ENCODE peak calls at places on chromosomes 5 and 9, in nine cellular contexts. One of them, this sample, is unnamed.

GRCh38 chr9:99778308-99778707 is 43.4 kb upstream of the NR4A3 start:
- DNase-seq in lower leg skin: no peak
- DNase-seq in prostate gland: no peak
- DNase-seq in breast epithelium: no peak
- DNase-seq in GM12891: no peak
- DNase-seq in H54: peak
- DNase-seq in body of pancreas: no peak
- DNase-seq in gastrocnemius medialis: no peak
- DNase-seq in IMR-90: peak
- DNase-seq in this sample: no peak

GRCh38 chr9:35367451-35367850 is 122.5 kb upstream of the RUSC2 start:
- DNase-seq in IMR-90: peak
- DNase-seq in H54: peak
- DNase-seq in gastrocnemius medialis: peak
- DNase-seq in prostate gland: no peak
- DNase-seq in lower leg skin: peak
- DNase-seq in breast epithelium: no peak
- DNase-seq in GM12891: no peak
- DNase-seq in body of pancreas: no peak
- DNase-seq in this sample: no peak

GRCh38 chr9:35813434-35814105 is 1.3 kb downstream of the HINT2 start:
- DNase-seq in lower leg skin: no peak
- DNase-seq in prostate gland: no peak
- DNase-seq in body of pancreas: no peak
- DNase-seq in gastrocnemius medialis: no peak
- DNase-seq in H54: no peak
- DNase-seq in GM12891: no peak
- DNase-seq in breast epithelium: no peak
- DNase-seq in IMR-90: peak
- DNase-seq in this sample: no peak

GRCh38 chr5:139376364-139376763 is 6.7 kb downstream of the SLC23A1 start:
- DNase-seq in lower leg skin: no peak
- DNase-seq in IMR-90: no peak
- DNase-seq in body of pancreas: no peak
- DNase-seq in breast epithelium: no peak
- DNase-seq in prostate gland: no peak
- DNase-seq in gastrocnemius medialis: no peak
- DNase-seq in H54: no peak
- DNase-seq in GM12891: no peak
- DNase-seq in this sample: no peak

GRCh38 chr9:121708768-121709488 is 57.5 kb downstream of the DAB2IP start:
- DNase-seq in GM12891: no peak
- DNase-seq in lower leg skin: no peak
- DNase-seq in body of pancreas: no peak
- DNase-seq in H54: peak
- DNase-seq in gastrocnemius medialis: no peak
- DNase-seq in breast epithelium: no peak
- DNase-seq in IMR-90: no peak
- DNase-seq in prostate gland: no peak
- DNase-seq in this sample: peak

GRCh38 chr9:93950619-93951601 is 4.2 kb downstream of the BARX1 start:
- DNase-seq in lower leg skin: no peak
- DNase-seq in breast epithelium: no peak
- DNase-seq in GM12891: no peak
- DNase-seq in gastrocnemius medialis: no peak
- DNase-seq in IMR-90: no peak
- DNase-seq in prostate gland: peak
- DNase-seq in body of pancreas: peak
- DNase-seq in H54: no peak
- DNase-seq in this sample: no peak

GRCh38 chr5:98891591-98891990 is 37.2 kb downstream of the CHD1 start:
- DNase-seq in body of pancreas: no peak
- DNase-seq in prostate gland: no peak
- DNase-seq in GM12891: no peak
- DNase-seq in H54: no peak
- DNase-seq in lower leg skin: no peak
- DNase-seq in gastrocnemius medialis: no peak
- DNase-seq in breast epithelium: no peak
- DNase-seq in IMR-90: no peak
- DNase-seq in this sample: no peak

GRCh38 chr5:50574121-50574520 is 92.3 kb upstream of the PARP8 start:
- DNase-seq in gastrocnemius medialis: no peak
- DNase-seq in prostate gland: no peak
- DNase-seq in H54: no peak
- DNase-seq in IMR-90: no peak
- DNase-seq in breast epithelium: no peak
- DNase-seq in GM12891: no peak
- DNase-seq in body of pancreas: no peak
- DNase-seq in lower leg skin: no peak
- DNase-seq in this sample: no peak

GRCh38 chr9:134935056-134936020 is 17.6 kb upstream of the FCN1 start:
- DNase-seq in gastrocnemius medialis: no peak
- DNase-seq in IMR-90: no peak
- DNase-seq in lower leg skin: no peak
- DNase-seq in breast epithelium: no peak
- DNase-seq in GM12891: no peak
- DNase-seq in prostate gland: no peak
- DNase-seq in body of pancreas: no peak
- DNase-seq in H54: no peak
- DNase-seq in this sample: no peak

GRCh38 chr9:2817987-2818386 is 25.9 kb downstream of the PUM3 start:
- DNase-seq in GM12891: no peak
- DNase-seq in lower leg skin: no peak
- DNase-seq in breast epithelium: no peak
- DNase-seq in body of pancreas: no peak
- DNase-seq in IMR-90: peak
- DNase-seq in prostate gland: no peak
- DNase-seq in gastrocnemius medialis: no peak
- DNase-seq in H54: no peak
- DNase-seq in this sample: no peak

GRCh38 chr9:102631559-102631958 is 363.6 kb upstream of the CYLC2 start:
- DNase-seq in body of pancreas: no peak
- DNase-seq in lower leg skin: no peak
- DNase-seq in GM12891: no peak
- DNase-seq in prostate gland: no peak
- DNase-seq in IMR-90: no peak
- DNase-seq in H54: no peak
- DNase-seq in breast epithelium: no peak
- DNase-seq in gastrocnemius medialis: no peak
- DNase-seq in this sample: no peak

GRCh38 chr9:123269316-123269715 is 930 bp upstream of the STRBP start:
- DNase-seq in prostate gland: no peak
- DNase-seq in GM12891: no peak
- DNase-seq in lower leg skin: no peak
- DNase-seq in H54: no peak
- DNase-seq in IMR-90: no peak
- DNase-seq in breast epithelium: no peak
- DNase-seq in body of pancreas: peak
- DNase-seq in gastrocnemius medialis: no peak
- DNase-seq in this sample: no peak

GRCh38 chr5:151222769-151223446 is 984 bp downstream of the CCDC69 start:
- DNase-seq in lower leg skin: peak
- DNase-seq in IMR-90: no peak
- DNase-seq in gastrocnemius medialis: no peak
- DNase-seq in prostate gland: peak
- DNase-seq in body of pancreas: peak
- DNase-seq in H54: no peak
- DNase-seq in GM12891: peak
- DNase-seq in breast epithelium: no peak
- DNase-seq in this sample: peak

GRCh38 chr9:107283621-107284616 is 840 bp downstream of the RAD23B start:
- DNase-seq in breast epithelium: peak
- DNase-seq in IMR-90: peak
- DNase-seq in GM12891: peak
- DNase-seq in gastrocnemius medialis: peak
- DNase-seq in lower leg skin: peak
- DNase-seq in H54: peak
- DNase-seq in prostate gland: peak
- DNase-seq in body of pancreas: peak
- DNase-seq in this sample: peak

GRCh38 chr5:159456722-159457462 is 126.6 kb upstream of the IL12B start:
- DNase-seq in lower leg skin: no peak
- DNase-seq in breast epithelium: no peak
- DNase-seq in gastrocnemius medialis: no peak
- DNase-seq in IMR-90: peak
- DNase-seq in H54: no peak
- DNase-seq in prostate gland: no peak
- DNase-seq in body of pancreas: no peak
- DNase-seq in GM12891: peak
- DNase-seq in this sample: no peak

GRCh38 chr5:8981496-8981895 is 564.4 kb downstream of the SEMA5A start:
- DNase-seq in gastrocnemius medialis: no peak
- DNase-seq in body of pancreas: no peak
- DNase-seq in H54: no peak
- DNase-seq in GM12891: no peak
- DNase-seq in lower leg skin: no peak
- DNase-seq in IMR-90: peak
- DNase-seq in breast epithelium: no peak
- DNase-seq in prostate gland: no peak
- DNase-seq in this sample: no peak

GRCh38 chr5:145077028-145077427 is 758.1 kb downstream of the PRELID2 start:
- DNase-seq in breast epithelium: no peak
- DNase-seq in lower leg skin: no peak
- DNase-seq in IMR-90: no peak
- DNase-seq in prostate gland: no peak
- DNase-seq in body of pancreas: no peak
- DNase-seq in gastrocnemius medialis: no peak
- DNase-seq in H54: no peak
- DNase-seq in GM12891: no peak
- DNase-seq in this sample: no peak

GRCh38 chr9:2461886-2462285 is 159.7 kb upstream of the VLDLR start:
- DNase-seq in prostate gland: no peak
- DNase-seq in H54: no peak
- DNase-seq in gastrocnemius medialis: no peak
- DNase-seq in GM12891: no peak
- DNase-seq in IMR-90: no peak
- DNase-seq in breast epithelium: no peak
- DNase-seq in body of pancreas: no peak
- DNase-seq in lower leg skin: no peak
- DNase-seq in this sample: no peak

GRCh38 chr5:172502410-172502809 is 48.1 kb upstream of the SH3PXD2B start:
- DNase-seq in GM12891: no peak
- DNase-seq in breast epithelium: no peak
- DNase-seq in prostate gland: peak
- DNase-seq in IMR-90: no peak
- DNase-seq in gastrocnemius medialis: no peak
- DNase-seq in lower leg skin: peak
- DNase-seq in H54: no peak
- DNase-seq in body of pancreas: no peak
- DNase-seq in this sample: no peak

GRCh38 chr9:110744753-110745522 is 76.3 kb downstream of the MUSK start:
- DNase-seq in GM12891: no peak
- DNase-seq in lower leg skin: peak
- DNase-seq in gastrocnemius medialis: peak
- DNase-seq in IMR-90: peak
- DNase-seq in breast epithelium: no peak
- DNase-seq in H54: peak
- DNase-seq in body of pancreas: no peak
- DNase-seq in prostate gland: peak
- DNase-seq in this sample: no peak

GRCh38 chr9:85940275-85940831 is 593 bp upstream of the NAA35 start:
- DNase-seq in lower leg skin: no peak
- DNase-seq in gastrocnemius medialis: no peak
- DNase-seq in body of pancreas: no peak
- DNase-seq in prostate gland: no peak
- DNase-seq in IMR-90: no peak
- DNase-seq in H54: no peak
- DNase-seq in GM12891: no peak
- DNase-seq in breast epithelium: no peak
- DNase-seq in this sample: no peak
- TF ChIP-seq POLR2A in lower leg skin: no peak
- TF ChIP-seq POLR2A in gastrocnemius medialis: no peak
- TF ChIP-seq POLR2A in body of pancreas: peak
- TF ChIP-seq POLR2A in prostate gland: no peak
- TF ChIP-seq POLR2A in IMR-90: peak
- TF ChIP-seq POLR2A in H54: peak
- TF ChIP-seq POLR2A in GM12891: peak
- TF ChIP-seq POLR2A in breast epithelium: peak
- TF ChIP-seq POLR2A in this sample: no peak

GRCh38 chr9:6645153-6646027 is at the start of gene GLDC:
- DNase-seq in prostate gland: peak
- DNase-seq in H54: peak
- DNase-seq in IMR-90: no peak
- DNase-seq in body of pancreas: peak
- DNase-seq in breast epithelium: peak
- DNase-seq in lower leg skin: peak
- DNase-seq in GM12891: peak
- DNase-seq in gastrocnemius medialis: peak
- DNase-seq in this sample: peak
- TF ChIP-seq POLR2A in prostate gland: no peak
- TF ChIP-seq POLR2A in H54: peak
- TF ChIP-seq POLR2A in IMR-90: no peak
- TF ChIP-seq POLR2A in body of pancreas: no peak
- TF ChIP-seq POLR2A in breast epithelium: no peak
- TF ChIP-seq POLR2A in lower leg skin: no peak
- TF ChIP-seq POLR2A in GM12891: no peak
- TF ChIP-seq POLR2A in gastrocnemius medialis: peak
- TF ChIP-seq POLR2A in this sample: no peak

DNA sequence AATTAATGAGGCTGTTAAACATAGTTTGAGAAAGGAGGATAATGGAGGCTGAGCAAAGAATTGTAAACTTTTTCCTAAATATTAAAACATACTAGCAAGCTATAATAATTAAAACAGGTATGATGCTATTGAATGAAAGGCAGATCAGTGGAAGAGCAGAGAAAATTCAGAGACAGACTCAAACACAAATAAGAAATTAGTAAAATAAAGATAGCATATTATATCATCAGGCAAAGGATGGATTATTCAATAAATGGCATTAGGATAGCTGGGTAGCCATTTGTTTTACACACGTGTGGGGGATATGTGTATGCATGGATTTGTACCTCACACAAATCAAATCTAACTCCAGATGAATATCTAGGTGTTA is 50.6 kb downstream of the MRPS27 start:
- DNase-seq in H54: no peak
- DNase-seq in breast epithelium: no peak
- DNase-seq in IMR-90: no peak
- DNase-seq in body of pancreas: no peak
- DNase-seq in lower leg skin: no peak
- DNase-seq in GM12891: no peak
- DNase-seq in gastrocnemius medialis: no peak
- DNase-seq in prostate gland: no peak
- DNase-seq in this sample: no peak
- TF ChIP-seq POLR2A in H54: no peak
- TF ChIP-seq POLR2A in breast epithelium: no peak
- TF ChIP-seq POLR2A in IMR-90: no peak
- TF ChIP-seq POLR2A in body of pancreas: no peak
- TF ChIP-seq POLR2A in lower leg skin: no peak
- TF ChIP-seq POLR2A in GM12891: no peak
- TF ChIP-seq POLR2A in gastrocnemius medialis: no peak
- TF ChIP-seq POLR2A in prostate gland: no peak
- TF ChIP-seq POLR2A in this sample: no peak

DNA sequence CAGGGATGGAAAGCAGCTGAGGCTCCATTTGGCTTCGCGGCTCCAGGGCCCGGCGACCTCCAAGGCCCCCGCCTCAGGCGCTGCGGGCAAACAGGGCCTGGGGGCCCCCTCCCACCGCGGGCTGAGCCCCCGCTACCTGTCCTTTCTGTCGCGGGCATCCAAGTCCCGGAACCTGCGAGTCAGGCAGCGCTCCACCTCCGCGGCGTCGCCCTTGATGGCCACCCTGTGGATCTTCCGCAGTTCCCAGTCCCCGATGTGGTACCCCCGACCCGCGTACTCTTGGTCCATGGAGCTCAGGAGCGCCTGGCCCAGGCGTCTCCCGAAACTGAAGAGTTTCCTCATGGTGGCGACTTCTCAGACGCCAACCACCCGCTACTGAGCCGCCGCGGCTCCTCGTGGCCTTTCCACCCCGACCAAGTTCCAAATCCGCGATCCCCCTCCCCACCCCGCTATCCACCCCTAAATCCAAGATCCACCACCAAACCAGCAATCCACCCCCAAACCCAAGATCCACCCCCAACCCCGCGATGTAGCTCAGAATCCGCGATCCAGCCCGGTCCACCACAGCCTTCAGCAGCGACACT is 86.5 kb upstream of the CCDC180 start:
- DNase-seq in lower leg skin: no peak
- DNase-seq in GM12891: no peak
- DNase-seq in body of pancreas: peak
- DNase-seq in prostate gland: no peak
- DNase-seq in IMR-90: no peak
- DNase-seq in breast epithelium: no peak
- DNase-seq in H54: no peak
- DNase-seq in gastrocnemius medialis: no peak
- DNase-seq in this sample: no peak
- TF ChIP-seq POLR2A in lower leg skin: no peak
- TF ChIP-seq POLR2A in GM12891: no peak
- TF ChIP-seq POLR2A in body of pancreas: no peak
- TF ChIP-seq POLR2A in prostate gland: no peak
- TF ChIP-seq POLR2A in IMR-90: no peak
- TF ChIP-seq POLR2A in breast epithelium: no peak
- TF ChIP-seq POLR2A in H54: no peak
- TF ChIP-seq POLR2A in gastrocnemius medialis: no peak
- TF ChIP-seq POLR2A in this sample: no peak